ENCODE peak calls at places on chromosomes 2 and 18, in four cellular contexts. One of them, this sample, is unnamed.

GRCh38 chr2:98608962-98609604 is 694 bp downstream of the UNC50 start:
- DNase-seq in spleen: peak; percentile 85
- DNase-seq in colonic mucosa: no peak
- DNase-seq in AG04450: no peak
- DNase-seq in this sample: no peak

GRCh38 chr2:30481323-30481800 is 34.3 kb downstream of the LCLAT1 start:
- DNase-seq in AG04450: no peak
- DNase-seq in colonic mucosa: peak; percentile 50
- DNase-seq in spleen: no peak
- DNase-seq in this sample: no peak

GRCh38 chr18:75438891-75439290 is 11.4 kb upstream of the SMIM21 start:
- DNase-seq in colonic mucosa: no peak
- DNase-seq in spleen: no peak
- DNase-seq in AG04450: no peak
- DNase-seq in this sample: no peak

GRCh38 chr18:24659837-24660720 is 199.6 kb downstream of the HRH4 start:
- DNase-seq in AG04450: no peak
- DNase-seq in spleen: peak; percentile 80
- DNase-seq in colonic mucosa: peak; percentile 25
- DNase-seq in this sample: no peak

GRCh38 chr2:130337735-130338325 is 4.9 kb upstream of the IMP4 start:
- DNase-seq in spleen: no peak
- DNase-seq in AG04450: peak; percentile 73
- DNase-seq in colonic mucosa: peak; percentile 12
- DNase-seq in this sample: no peak

GRCh38 chr2:240431663-240432424 is 3.6 kb upstream of the GPC1 start:
- DNase-seq in AG04450: no peak
- DNase-seq in spleen: peak; percentile 71
- DNase-seq in colonic mucosa: no peak
- DNase-seq in this sample: no peak

GRCh38 chr2:170375192-170375591 is 197.2 kb downstream of the MYO3B start:
- DNase-seq in colonic mucosa: no peak
- DNase-seq in AG04450: no peak
- DNase-seq in spleen: no peak
- DNase-seq in this sample: peak; percentile 46

GRCh38 chr2:200515155-200515554 is 5.3 kb upstream of the KCTD18 start:
- DNase-seq in spleen: no peak
- DNase-seq in colonic mucosa: no peak
- DNase-seq in AG04450: no peak
- DNase-seq in this sample: no peak

GRCh38 chr2:71526975-71527374 is 73.6 kb downstream of the DYSF start:
- DNase-seq in AG04450: no peak
- DNase-seq in spleen: no peak
- DNase-seq in colonic mucosa: no peak
- DNase-seq in this sample: no peak

GRCh38 chr2:127398239-127398590 is 10.4 kb upstream of the MAP3K2 start:
- DNase-seq in colonic mucosa: peak; percentile 91
- DNase-seq in AG04450: peak; percentile 53
- DNase-seq in spleen: no peak
- DNase-seq in this sample: peak; percentile 91

GRCh38 chr2:31828891-31829290 is 181.9 kb downstream of the MEMO1 start:
- DNase-seq in AG04450: no peak
- DNase-seq in spleen: no peak
- DNase-seq in colonic mucosa: no peak
- DNase-seq in this sample: no peak

GRCh38 chr2:234677758-234678538 is 181.1 kb upstream of the ARL4C start:
- DNase-seq in colonic mucosa: no peak
- DNase-seq in spleen: no peak
- DNase-seq in AG04450: no peak
- DNase-seq in this sample: no peak

GRCh38 chr2:32427672-32428622 is 71.1 kb downstream of the BIRC6 start:
- DNase-seq in colonic mucosa: no peak
- DNase-seq in AG04450: no peak
- DNase-seq in spleen: no peak
- DNase-seq in this sample: no peak

GRCh38 chr2:27622921-27623384 is 5.9 kb downstream of the CCDC121 start:
- DNase-seq in spleen: no peak
- DNase-seq in AG04450: peak; percentile 42
- DNase-seq in colonic mucosa: no peak
- DNase-seq in this sample: no peak

GRCh38 chr2:1804251-1804855 is 60.0 kb upstream of the PXDN start:
- DNase-seq in spleen: peak; percentile 40
- DNase-seq in colonic mucosa: no peak
- DNase-seq in AG04450: no peak
- DNase-seq in this sample: no peak

GRCh38 chr2:171878481-171878993 is 15.5 kb downstream of the SLC25A12 start:
- DNase-seq in AG04450: no peak
- DNase-seq in spleen: no peak
- DNase-seq in colonic mucosa: no peak
- DNase-seq in this sample: no peak

GRCh38 chr18:58850784-58851469 is 13.8 kb upstream of the ZNF532 start:
- DNase-seq in spleen: no peak
- DNase-seq in colonic mucosa: no peak
- DNase-seq in AG04450: no peak
- DNase-seq in this sample: no peak

GRCh38 chr18:47260138-47260923 is 8.9 kb upstream of the SKOR2 start:
- DNase-seq in colonic mucosa: peak; percentile 62
- DNase-seq in spleen: no peak
- DNase-seq in AG04450: no peak
- DNase-seq in this sample: peak; percentile 55

GRCh38 chr2:144894612-144895300 is 374.8 kb upstream of the ZEB2 start:
- DNase-seq in AG04450: no peak
- DNase-seq in colonic mucosa: no peak
- DNase-seq in spleen: no peak
- DNase-seq in this sample: no peak

GRCh38 chr18:73254564-73254963 is 386.8 kb upstream of the NETO1 start:
- DNase-seq in spleen: no peak
- DNase-seq in colonic mucosa: no peak
- DNase-seq in AG04450: no peak
- DNase-seq in this sample: no peak
- TF ChIP-seq CTCF in spleen: no peak
- TF ChIP-seq CTCF in colonic mucosa: no peak
- TF ChIP-seq CTCF in AG04450: no peak
- TF ChIP-seq CTCF in this sample: no peak

GRCh38 chr2:228720895-228721294 is 539.4 kb upstream of the SPHKAP start:
- DNase-seq in colonic mucosa: no peak
- DNase-seq in spleen: no peak
- DNase-seq in AG04450: no peak
- DNase-seq in this sample: no peak

GRCh38 chr2:228723599-228723998 is 542.1 kb upstream of the SPHKAP start:
- DNase-seq in AG04450: no peak
- DNase-seq in spleen: no peak
- DNase-seq in colonic mucosa: no peak
- DNase-seq in this sample: no peak

GRCh38 chr2:228725031-228725430 is 543.5 kb upstream of the SPHKAP start:
- DNase-seq in AG04450: no peak
- DNase-seq in spleen: no peak
- DNase-seq in colonic mucosa: no peak
- DNase-seq in this sample: no peak

GRCh38 chr2:228722311-228722710 is 540.8 kb upstream of the SPHKAP start:
- DNase-seq in colonic mucosa: no peak
- DNase-seq in spleen: no peak
- DNase-seq in AG04450: no peak
- DNase-seq in this sample: no peak
- H3K9me3 ChIP-seq in colonic mucosa: no peaks in the 10 kb centered on the region
- H3K9me3 ChIP-seq in spleen: peaks cover 3% of the 10 kb centered on the region
- H3K9me3 ChIP-seq in AG04450: no peaks in the 10 kb centered on the region
- H3K9me3 ChIP-seq in this sample: no peaks in the 10 kb centered on the region

DNA sequence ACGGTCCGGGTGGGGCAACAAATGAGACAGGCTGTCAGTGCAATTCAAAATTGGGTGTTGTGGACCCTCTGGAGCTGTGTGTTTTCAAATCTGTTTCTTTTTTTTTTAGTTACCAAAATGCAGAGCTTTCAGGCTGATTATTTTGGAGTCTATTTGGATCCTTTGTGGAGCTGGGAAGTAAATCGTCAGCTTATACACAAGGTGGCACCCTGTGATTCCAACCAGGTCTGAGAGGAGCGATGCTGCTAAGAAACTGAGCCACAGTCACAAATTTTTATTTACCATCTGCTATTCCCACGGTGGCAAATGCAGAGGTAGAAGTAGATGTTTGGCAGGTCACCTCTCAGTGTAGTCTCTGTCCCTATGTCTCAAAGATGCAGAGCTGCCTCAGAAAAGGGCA is 3.8 kb upstream of the EPC2 start:
- DNase-seq in colonic mucosa: no peak
- DNase-seq in spleen: no peak
- DNase-seq in AG04450: no peak
- DNase-seq in this sample: no peak
- TF ChIP-seq CTCF in colonic mucosa: no peak
- TF ChIP-seq CTCF in spleen: no peak
- TF ChIP-seq CTCF in AG04450: peak; percentile 36
- TF ChIP-seq CTCF in this sample: peak; percentile 33

GRCh38 chr2:33859191-33859590 is 260.1 kb upstream of the FAM98A start:
- DNase-seq in spleen: no peak
- DNase-seq in colonic mucosa: no peak
- DNase-seq in AG04450: no peak
- DNase-seq in this sample: no peak

DNA sequence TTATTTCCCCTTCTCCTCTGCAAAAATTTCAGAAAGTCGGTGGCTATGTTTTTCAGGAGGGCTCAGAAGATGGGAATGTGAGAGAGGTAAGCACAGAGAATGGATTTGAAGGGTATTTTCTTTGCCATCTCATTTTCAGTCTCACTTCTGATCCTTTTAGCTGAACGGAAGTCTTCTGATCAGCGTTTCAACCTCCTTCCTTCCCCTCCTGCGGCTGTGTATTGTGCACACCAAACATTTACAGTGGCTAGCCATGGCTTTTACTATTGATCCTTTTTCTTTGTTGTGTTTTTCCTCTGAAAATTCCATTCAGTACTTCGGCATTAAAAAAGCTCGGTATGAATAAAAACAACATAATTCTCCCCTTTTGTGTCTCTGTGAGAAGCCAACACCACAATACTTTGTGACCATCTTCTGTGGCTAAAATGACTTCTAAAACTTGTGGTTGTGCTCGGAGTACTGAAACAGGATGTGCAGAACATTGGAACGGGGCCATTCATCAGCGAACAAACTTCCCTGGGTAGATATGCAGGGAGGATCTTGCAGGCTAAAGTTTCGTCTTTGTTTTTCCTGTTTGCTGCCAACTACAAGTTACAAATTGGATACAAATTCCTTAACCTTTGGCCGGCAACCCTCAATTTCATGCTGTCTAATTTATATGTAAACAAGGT is 260.8 kb upstream of the FAM98A start:
- DNase-seq in colonic mucosa: no peak
- DNase-seq in spleen: no peak
- DNase-seq in AG04450: no peak
- DNase-seq in this sample: no peak
- H3K9me3 ChIP-seq in colonic mucosa: no peaks in the 10 kb centered on the region
- H3K9me3 ChIP-seq in spleen: no peaks in the 10 kb centered on the region
- H3K9me3 ChIP-seq in AG04450: peaks cover 3% of the 10 kb centered on the region
- H3K9me3 ChIP-seq in this sample: no peaks in the 10 kb centered on the region

GRCh38 chr18:79353238-79353637 is 42.5 kb upstream of the NFATC1 start:
- DNase-seq in spleen: no peak
- DNase-seq in colonic mucosa: no peak
- DNase-seq in AG04450: no peak
- DNase-seq in this sample: no peak
- TF ChIP-seq CTCF in spleen: no peak
- TF ChIP-seq CTCF in colonic mucosa: no peak
- TF ChIP-seq CTCF in AG04450: peak; percentile 52
- TF ChIP-seq CTCF in this sample: no peak

DNA sequence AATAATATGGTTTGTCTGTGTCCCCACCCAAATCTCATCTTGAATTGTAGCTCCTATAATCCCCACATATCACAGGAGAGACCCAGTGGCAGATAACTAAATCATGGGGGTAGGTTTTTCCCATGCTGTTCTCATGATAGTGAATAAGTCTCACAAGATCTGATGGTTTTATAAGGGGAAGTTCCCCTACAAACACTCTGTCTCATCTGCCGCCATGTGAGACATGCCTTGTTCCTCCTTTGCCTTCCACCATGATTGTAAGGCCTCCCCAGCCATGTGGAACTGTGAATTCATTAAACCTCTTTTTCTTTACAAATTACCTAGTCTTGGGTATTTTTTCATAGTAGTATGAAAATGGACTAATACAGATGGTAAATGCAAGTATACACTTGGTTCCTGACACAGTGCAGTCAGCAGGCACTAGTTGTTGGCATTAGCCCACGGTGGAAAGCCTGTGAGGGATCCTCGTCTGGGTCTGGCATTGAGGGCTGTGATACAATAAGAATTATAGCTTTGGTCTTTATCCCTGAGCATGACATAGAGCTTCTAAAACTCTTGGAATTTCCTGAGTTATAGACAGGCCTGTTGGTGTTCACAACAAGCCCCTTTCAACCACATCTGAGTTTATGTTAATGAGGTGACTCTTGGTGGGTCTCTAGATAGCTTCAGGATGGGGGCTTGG is 135.9 kb downstream of the CABLES1 start:
- DNase-seq in colonic mucosa: no peak
- DNase-seq in AG04450: no peak
- DNase-seq in spleen: no peak
- DNase-seq in this sample: no peak
- H3K9me3 ChIP-seq in colonic mucosa: no peaks in the 10 kb centered on the region
- H3K9me3 ChIP-seq in AG04450: peaks cover 9% of the 10 kb centered on the region
- H3K9me3 ChIP-seq in spleen: peaks cover 20% of the 10 kb centered on the region
- H3K9me3 ChIP-seq in this sample: peaks cover 4% of the 10 kb centered on the region

GRCh38 chr2:222146488-222146887 is 152.3 kb downstream of the PAX3 start:
- DNase-seq in colonic mucosa: no peak
- DNase-seq in AG04450: no peak
- DNase-seq in spleen: no peak
- DNase-seq in this sample: no peak
- TF ChIP-seq CTCF in colonic mucosa: no peak
- TF ChIP-seq CTCF in AG04450: no peak
- TF ChIP-seq CTCF in spleen: no peak
- TF ChIP-seq CTCF in this sample: no peak

This sample was measured in RWPE2.